ENCODE peak calls at places on chromosomes 5 and 9, in four cellular contexts. W is GM23248, E is MM.1S, Y is HCT116. U is an unnamed sample.
A peak's percentile ranks its signal among the peaks of the same experiment; 100 is the strongest.

GRCh38 chr5:111163000-111163399 is 61.2 kb upstream of the CAMK4 start:
- DNase-seq in W (no peak), E (no peak), Y (no peak), U (no peak)

GRCh38 chr5:96080557-96080956 is 118.9 kb upstream of the ELL2 start:
- DNase-seq in W (peak; percentile 69), E (no peak), Y (no peak), U (no peak)

GRCh38 chr9:114507726-114508125 is 2.5 kb upstream of the WHRN start:
- DNase-seq in W (peak; percentile 56), E (peak; percentile 69), Y (no peak), U (no peak)

GRCh38 chr5:110414360-110414759 is 312.1 kb downstream of the TMEM232 start:
- DNase-seq in W (peak; percentile 66), E (peak; percentile 36), Y (no peak), U (no peak)

GRCh38 chr5:6350277-6351090 is 27.9 kb downstream of the MED10 start:
- DNase-seq in W (no peak), E (no peak), Y (no peak), U (no peak)

GRCh38 chr9:97703437-97704326 is 6.5 kb upstream of the XPA start:
- DNase-seq in W (peak; percentile 95), E (peak; percentile 63), Y (peak; percentile 87), U (no peak)

GRCh38 chr5:137374110-137374853 is 124.8 kb downstream of the SPOCK1 start:
- DNase-seq in W (no peak), E (no peak), Y (no peak), U (no peak)

GRCh38 chr5:80125962-80126480 is 90.9 kb downstream of the THBS4 start:
- DNase-seq in W (peak; percentile 75), E (no peak), Y (peak; percentile 29), U (no peak)

GRCh38 chr9:134594376-134594941 is 47.1 kb upstream of the COL5A1 start:
- DNase-seq in W (no peak), E (no peak), Y (no peak), U (no peak)

GRCh38 chr5:25858019-25858418 is 1180.4 kb downstream of the CDH9 start:
- DNase-seq in W (no peak), E (peak; percentile 10), Y (no peak), U (peak; percentile 1)

GRCh38 chr9:126062158-126062929 is 264.3 kb upstream of the MVB12B start:
- DNase-seq in W (no peak), E (no peak), Y (no peak), U (no peak)

GRCh38 chr5:82413302-82414042 is 135.3 kb upstream of the RPS23 start:
- DNase-seq in W (peak; percentile 85), E (no peak), Y (no peak), U (no peak)

GRCh38 chr9:137319434-137319975 is 17.4 kb upstream of the NRARP start:
- DNase-seq in W (no peak), E (no peak), Y (no peak), U (no peak)

GRCh38 chr9:5644522-5644921 is 15.6 kb downstream of the RIC1 start:
- DNase-seq in W (peak; percentile 27), E (no peak), Y (no peak), U (no peak)

GRCh38 chr9:124248066-124248465 is 9.7 kb upstream of the NEK6 start:
- DNase-seq in W (no peak), E (no peak), Y (no peak), U (no peak)

GRCh38 chr9:132754236-132754635 is 84.0 kb downstream of the GTF3C4 start:
- DNase-seq in W (no peak), E (no peak), Y (no peak), U (no peak)

GRCh38 chr5:158514353-158514960 is 585.3 kb downstream of the EBF1 start:
- DNase-seq in W (peak; percentile 84), E (no peak), Y (no peak), U (no peak)

GRCh38 chr5:97229196-97229595 is 46.1 kb upstream of the RIOK2 start:
- DNase-seq in W (no peak), E (no peak), Y (no peak), U (no peak)

GRCh38 chr9:86321373-86321772 is 32.8 kb downstream of the TUT7 start:
- DNase-seq in W (peak; percentile 94), E (no peak), Y (no peak), U (no peak)

GRCh38 chr9:99825158-99826046 is 3.7 kb downstream of the NR4A3 start:
- DNase-seq in W (no peak), E (no peak), Y (no peak), U (no peak)

GRCh38 chr9:69376651-69377050 is 51.6 kb downstream of the ENTREP1 start:
- DNase-seq in W (peak; percentile 91), E (no peak), Y (no peak), U (no peak)

GRCh38 chr9:35002623-35003022 is 13.1 kb downstream of the DNAJB5 start:
- DNase-seq in W (no peak), E (no peak), Y (no peak), U (no peak)

DNA sequence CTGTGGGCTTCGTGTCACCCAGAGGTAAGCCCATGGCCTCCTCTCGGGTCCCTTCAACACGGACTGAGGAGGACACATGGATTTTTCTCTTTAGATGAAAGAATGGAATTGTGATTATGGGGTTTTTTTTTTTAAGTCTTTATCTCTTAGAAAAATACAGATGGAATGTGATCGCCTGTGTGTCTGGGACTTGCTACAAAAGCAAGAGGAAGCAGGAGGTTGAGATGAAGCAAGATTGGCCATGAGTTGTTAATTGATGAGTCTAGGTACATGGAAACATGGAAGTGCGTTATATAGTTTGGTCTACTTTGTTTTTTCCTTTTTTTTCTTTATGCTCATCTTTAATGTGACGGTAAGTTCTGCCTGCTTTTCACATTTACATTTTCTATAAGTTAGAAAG is 14.6 kb downstream of the USP20 start:
- DNase-seq in W (no peak), E (no peak), Y (no peak), U (no peak)
- H3K9ac ChIP-seq in W (no peak overlapping the region), E (no peak overlapping the region), Y (no peak overlapping the region), U (no peak overlapping the region)

DNA sequence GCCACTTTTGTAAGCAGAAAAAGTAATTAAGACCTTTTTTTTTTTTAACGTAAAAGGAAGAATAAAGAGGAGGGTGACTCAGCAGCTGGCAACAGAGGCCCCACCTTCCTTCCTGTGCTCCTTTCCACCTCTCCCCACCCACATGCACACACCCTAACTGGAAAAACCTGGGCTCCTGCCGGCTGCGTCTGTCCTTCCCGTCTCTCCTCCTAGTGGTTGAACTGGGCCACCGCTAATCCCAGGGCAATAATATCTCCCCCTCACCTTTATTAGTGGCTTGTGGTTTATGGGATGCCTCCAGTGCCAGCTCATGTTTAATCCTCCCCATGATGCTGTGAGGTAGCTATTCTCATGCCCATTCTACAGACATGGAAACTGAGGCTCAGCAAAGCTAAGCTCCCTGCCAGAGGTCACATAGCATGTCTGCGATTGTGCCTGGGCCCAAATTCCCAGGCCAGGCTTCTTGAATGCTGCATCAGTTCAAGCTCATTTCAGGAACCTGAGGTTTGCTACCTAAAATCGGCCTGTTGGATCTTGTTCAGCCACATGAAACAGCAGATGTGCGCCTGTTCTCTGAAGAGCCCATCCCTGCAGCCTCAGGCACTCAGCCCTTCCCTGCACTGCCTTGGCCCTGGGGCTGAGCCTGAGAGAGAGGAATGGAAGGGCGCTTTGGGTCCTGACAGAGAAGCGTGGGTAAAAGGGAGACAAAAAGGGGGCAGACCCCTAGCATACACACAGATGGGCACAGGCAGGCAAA is 61.0 kb upstream of the IL17B start:
- DNase-seq in W (peak; percentile 67), E (no peak), Y (peak; percentile 95), U (peak; percentile 82)
- H3K9ac ChIP-seq in W (no peak overlapping the region), E (no peak overlapping the region), Y (peak overlapping the region; percentile 53), U (peak overlapping the region; percentile 49)

GRCh38 chr9:106892632-106893031 is 29.7 kb downstream of the ZNF462 start:
- DNase-seq in W (peak; percentile 96), E (no peak), Y (peak; percentile 89), U (no peak)
- H3K9ac ChIP-seq in W (no peak overlapping the region), E (no peak overlapping the region), Y (peak overlapping the region; percentile 42), U (no peak overlapping the region)

DNA sequence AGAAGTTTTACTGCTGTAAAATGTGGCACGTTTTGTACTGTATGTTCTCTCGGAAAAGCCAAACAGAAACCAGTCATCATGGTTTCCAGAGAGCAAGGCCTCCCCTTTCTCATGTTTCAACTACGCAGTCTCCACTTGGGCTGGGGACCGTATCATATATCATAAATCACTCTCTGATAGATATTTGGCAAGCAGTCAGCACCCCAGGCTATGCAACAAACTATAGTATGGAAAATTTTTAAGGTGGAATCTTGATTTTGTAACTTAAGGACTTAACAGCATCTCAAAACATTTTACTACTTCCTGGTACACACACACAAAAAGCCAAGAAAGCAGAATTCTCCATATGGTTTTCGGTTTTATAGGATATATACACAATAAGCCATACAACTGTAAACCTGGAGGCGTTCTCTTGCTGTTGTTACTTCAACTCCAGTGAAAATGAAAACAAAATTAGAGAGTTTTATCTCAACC is 283.6 kb downstream of the NFIB start:
- DNase-seq in W (peak; percentile 52), E (no peak), Y (no peak), U (no peak)
- H3K9ac ChIP-seq in W (peak overlapping the region; percentile 52), E (no peak overlapping the region), Y (no peak overlapping the region), U (no peak overlapping the region)

DNA sequence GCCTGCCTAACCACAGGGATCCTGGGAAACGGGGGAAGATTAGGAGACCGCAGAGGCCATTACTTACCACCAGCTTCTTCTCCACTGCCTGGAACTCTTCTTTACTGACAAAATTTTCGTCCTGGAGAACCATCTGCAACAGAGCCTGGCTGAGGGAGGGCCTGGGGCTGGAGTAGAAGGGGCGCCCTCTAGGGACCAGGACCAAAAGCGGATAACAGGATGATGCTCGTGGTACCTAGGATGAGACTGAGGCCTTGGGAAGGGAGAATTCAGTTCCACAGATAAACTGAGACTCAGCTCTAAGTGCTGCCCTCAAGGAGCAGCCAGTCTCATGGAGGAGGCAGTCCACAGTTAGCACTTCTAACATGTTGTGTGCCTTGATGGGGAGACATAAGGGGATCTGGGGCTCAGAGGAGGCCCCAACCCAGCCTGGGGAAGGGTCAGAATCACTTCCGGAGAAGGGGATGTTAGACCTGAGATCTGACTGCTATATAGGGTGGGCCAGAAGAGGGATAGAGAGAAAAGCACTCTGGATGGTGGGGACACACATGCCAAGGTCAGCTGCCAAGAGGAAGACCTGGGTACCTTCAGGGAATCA is 1.2 kb downstream of the SPATA24 start:
- DNase-seq in W (peak; percentile 28), E (peak; percentile 31), Y (peak; percentile 19), U (peak; percentile 75)
- H3K9ac ChIP-seq in W (no peak overlapping the region), E (peak overlapping the region; percentile 84), Y (no peak overlapping the region), U (peak overlapping the region; percentile 73)

DNA sequence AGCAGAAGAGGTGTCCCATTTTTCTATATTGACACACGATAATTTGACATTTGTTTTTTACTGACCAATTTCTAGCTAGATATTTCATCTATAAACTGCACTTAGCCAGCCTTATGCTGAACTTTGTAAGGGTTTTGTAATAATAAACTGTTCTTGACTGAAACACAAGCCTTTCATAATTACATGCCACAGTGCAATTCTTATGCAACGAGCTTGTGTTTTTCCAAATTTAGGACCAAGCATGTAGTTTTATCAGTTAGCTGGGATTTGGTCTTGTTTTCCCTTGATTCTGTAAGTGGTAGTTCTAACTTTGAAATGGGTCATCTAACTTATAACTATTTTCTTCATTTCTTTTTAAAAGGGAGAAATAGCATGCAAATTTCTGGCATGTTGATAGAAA is 1.3 kb upstream of the LURAP1L start:
- DNase-seq in W (no peak), E (no peak), Y (no peak), U (no peak)
- H3K9ac ChIP-seq in W (no peak overlapping the region), E (no peak overlapping the region), Y (no peak overlapping the region), U (no peak overlapping the region)

GRCh38 chr5:126446498-126447224 is 23.5 kb downstream of the GRAMD2B start:
- DNase-seq in W (peak; percentile 96), E (no peak), Y (peak; percentile 71), U (no peak)
- H3K9ac ChIP-seq in W (peak overlapping the region; percentile 59), E (no peak overlapping the region), Y (peak overlapping the region; percentile 53), U (no peak overlapping the region)

GRCh38 chr5:112930082-112930344 is 8.0 kb upstream of the REEP5 start:
- DNase-seq in W (no peak), E (peak; percentile 87), Y (no peak), U (no peak)
- H3K9ac ChIP-seq in W (no peak overlapping the region), E (peak overlapping the region; percentile 78), Y (no peak overlapping the region), U (no peak overlapping the region)

U was measured in K562.